ENCODE peak calls at places on chromosomes 2 and 18, in four cellular contexts. S, K, X and H are unnamed samples. For H3K4me1 and H3K36me3, the result is how much of the 10 kb centered on the place peaks cover.

GRCh38 chr2:46384457-46384815 is 87.2 kb downstream of the EPAS1 start:
- DNase-seq in K (no peak), X (no peak), S (no peak), H (no peak)

GRCh38 chr2:112725545-112726457 is 5.0 kb downstream of the NT5DC4 start:
- DNase-seq in X (peak), S (no peak), K (peak), H (no peak)

GRCh38 chr2:212940816-212941215 is 210.6 kb downstream of the IKZF2 start:
- DNase-seq in X (peak), S (peak), K (peak), H (no peak)

GRCh38 chr2:54206596-54206995 is 49.4 kb downstream of the TSPYL6 start:
- DNase-seq in S (no peak), K (no peak), X (peak), H (peak)

GRCh38 chr2:4973973-4974372 is 718.2 kb upstream of the SOX11 start:
- DNase-seq in S (no peak), X (no peak), K (no peak), H (no peak)

GRCh38 chr2:66445076-66445724 is 10.3 kb downstream of the MEIS1 start:
- DNase-seq in K (no peak), X (peak), S (no peak), H (no peak)

GRCh38 chr2:73243884-73244570 is 9.9 kb downstream of the CCT7 start:
- DNase-seq in K (peak), S (no peak), X (no peak), H (no peak)

GRCh38 chr2:216369821-216370220 is 2.5 kb downstream of the MARCHF4 start:
- DNase-seq in X (no peak), K (no peak), S (no peak), H (no peak)

GRCh38 chr2:66430906-66431619 is 3.9 kb upstream of the MEIS1 start:
- DNase-seq in S (no peak), K (no peak), X (peak), H (no peak)

GRCh38 chr18:74630804-74631203 is 33.1 kb downstream of the ZNF407 start:
- DNase-seq in K (no peak), S (no peak), X (no peak), H (no peak)

GRCh38 chr18:66511810-66512209 is 92.1 kb downstream of the CDH19 start:
- DNase-seq in K (peak), X (no peak), S (no peak), H (no peak)

GRCh38 chr18:34710430-34711386 is 610 bp downstream of the DTNA start:
- DNase-seq in K (no peak), S (no peak), X (no peak), H (peak)

GRCh38 chr2:29260151-29260772 is 145.0 kb downstream of the CLIP4 start:
- DNase-seq in X (no peak), K (peak), S (no peak), H (no peak)

GRCh38 chr2:107383706-107384105 is 443.0 kb upstream of the RGPD4 start:
- DNase-seq in K (no peak), X (no peak), S (no peak), H (no peak)

GRCh38 chr2:11829947-11830707 is 83.7 kb downstream of the LPIN1 start:
- DNase-seq in X (peak), S (peak), K (peak), H (peak)

GRCh38 chr2:15912203-15912602 is 28.1 kb upstream of the MYCN start:
- DNase-seq in X (no peak), K (no peak), S (peak), H (peak)

GRCh38 chr2:102059151-102059550 is 67.4 kb downstream of the IL1R2 start:
- DNase-seq in S (no peak), X (no peak), K (no peak), H (no peak)

GRCh38 chr2:9460441-9461017 is 13.8 kb upstream of the IAH1 start:
- DNase-seq in X (no peak), S (no peak), K (no peak), H (no peak)

GRCh38 chr2:23241106-23241505 is 143.9 kb upstream of the KLHL29 start:
- DNase-seq in X (no peak), S (no peak), K (no peak), H (no peak)

GRCh38 chr2:54063967-54064535 is 51.4 kb upstream of the ACYP2 start:
- DNase-seq in K (no peak), X (no peak), S (peak), H (no peak)

GRCh38 chr2:201006704-201007103 is 43.2 kb upstream of the ORC2 start:
- DNase-seq in X (no peak), S (no peak), K (no peak), H (no peak)

GRCh38 chr2:223460774-223461211 is 141.4 kb downstream of the SCG2 start:
- DNase-seq in S (no peak), K (peak), X (no peak), H (no peak)

GRCh38 chr2:161486111-161486510 is 70.0 kb downstream of the TBR1 start:
- DNase-seq in K (no peak), S (no peak), X (no peak), H (no peak)

GRCh38 chr2:181911830-181912229 is 20.3 kb downstream of the ITPRID2 start:
- DNase-seq in K (no peak), X (no peak), S (no peak), H (no peak)
- H3K27ac ChIP-seq in K (no peak), X (no peak), S (no peak), H (no peak)

GRCh38 chr18:50315100-50315871 is 27.8 kb upstream of the CXXC1 start:
- DNase-seq in S (no peak), K (no peak), X (no peak), H (no peak)

GRCh38 chr18:50313031-50313607 is 25.6 kb upstream of the CXXC1 start:
- DNase-seq in X (no peak), K (no peak), S (no peak), H (no peak)

GRCh38 chr18:50311573-50312106 is 24.1 kb upstream of the CXXC1 start:
- DNase-seq in S (no peak), X (no peak), K (no peak), H (no peak)

GRCh38 chr18:50312296-50313030 is 25.0 kb upstream of the CXXC1 start:
- DNase-seq in X (no peak), K (no peak), S (no peak), H (no peak)

DNA sequence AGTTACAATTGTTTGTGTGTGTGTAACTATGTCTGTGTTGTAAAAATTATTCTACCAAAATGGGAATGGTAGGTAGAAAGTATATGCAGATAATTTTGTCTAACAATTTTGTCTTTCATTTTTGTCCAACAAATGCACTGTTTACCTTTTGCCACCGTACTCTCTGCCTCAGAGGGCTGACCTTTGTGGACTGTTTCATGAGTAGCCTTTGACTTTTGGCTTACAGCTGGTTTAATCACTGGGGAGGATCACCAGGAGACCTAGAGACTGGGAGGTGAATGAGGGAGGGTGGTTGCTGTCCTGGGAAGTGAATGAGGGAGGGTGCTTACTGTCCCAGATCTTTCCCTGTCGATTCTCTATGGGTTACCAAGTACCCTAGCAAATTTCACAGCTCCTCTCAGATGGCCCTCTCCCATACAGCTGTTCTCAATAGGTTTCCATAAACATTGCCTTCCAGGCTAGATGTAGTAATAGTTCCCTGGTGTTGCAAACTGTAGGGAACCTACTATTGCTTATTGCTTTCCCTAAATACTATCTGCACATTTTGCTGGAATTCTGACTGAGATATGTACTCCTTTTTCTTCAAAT is 26.5 kb upstream of the CXXC1 start:
- DNase-seq in X (no peak), K (no peak), S (no peak), H (no peak)
- H3K4me1 ChIP-seq in X (under half), K (under half), S (under half), H (under half)

DNA sequence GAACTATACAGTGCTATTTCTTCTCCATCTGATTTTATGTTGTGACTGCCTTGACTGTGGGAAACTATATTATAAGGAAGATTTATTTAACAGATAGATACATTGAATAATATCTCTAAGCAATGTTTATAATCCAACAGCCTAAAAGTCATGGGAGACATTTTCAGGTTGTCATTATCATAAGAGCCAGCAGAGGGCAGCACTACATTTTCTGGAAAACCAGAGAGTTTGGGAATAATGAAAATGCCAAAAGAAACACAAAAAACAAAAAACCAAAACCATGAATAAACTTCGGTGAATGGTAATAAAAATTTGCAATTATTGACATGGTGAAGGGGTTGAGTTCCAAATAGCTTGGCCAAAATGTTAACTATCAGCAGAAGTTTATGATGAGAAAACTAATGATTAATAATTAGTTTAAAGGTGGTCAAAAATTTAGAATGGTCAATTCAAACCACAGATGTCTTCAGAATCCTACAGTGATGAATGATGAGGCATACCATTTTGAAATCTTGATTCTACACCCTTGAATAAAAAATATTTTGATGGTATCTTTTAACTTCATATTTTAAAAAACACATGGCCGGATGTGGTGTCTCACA is 4.7 kb downstream of the EEF1B2 start:
- DNase-seq in X (peak), S (no peak), K (no peak), H (peak)
- H3K36me3 ChIP-seq in X (under half), S (under half), K (under half), H (half or more)

DNA sequence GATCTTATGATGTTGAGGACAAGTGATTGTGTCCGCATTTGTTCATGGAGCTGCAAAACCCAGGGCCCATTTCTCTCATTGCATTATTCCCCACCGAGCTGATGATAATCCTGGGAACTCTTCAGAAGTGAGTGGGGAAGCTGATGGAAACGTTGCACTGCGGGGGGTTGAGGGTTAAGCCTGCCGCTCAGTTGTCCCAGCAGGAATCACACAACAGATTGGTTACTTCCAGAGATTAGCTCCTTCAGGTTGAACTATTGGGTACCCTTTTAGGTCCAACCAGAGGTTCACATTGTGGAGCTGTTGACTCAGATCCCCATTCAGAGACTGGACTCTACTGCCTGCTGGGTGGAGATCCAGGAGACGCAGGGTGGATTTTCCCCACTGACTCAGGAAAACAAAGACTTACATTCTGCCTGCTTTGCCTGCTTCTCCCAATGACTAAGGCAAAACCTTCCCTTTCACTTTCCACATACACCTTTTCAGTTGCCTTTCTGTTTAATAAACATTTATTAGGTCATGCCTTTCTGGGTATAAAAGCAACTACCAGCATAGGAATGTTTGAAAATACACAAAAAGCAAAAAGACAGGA is 286.4 kb downstream of the TXNL1 start:
- DNase-seq in S (no peak), K (no peak), X (peak), H (no peak)
- H3K27ac ChIP-seq in S (no peak), K (no peak), X (no peak), H (no peak)

GRCh38 chr2:95051636-95052035 is 26.1 kb downstream of the MAL start:
- DNase-seq in S (no peak), X (no peak), K (no peak), H (no peak)

GRCh38 chr2:95054016-95054415 is 28.5 kb downstream of the MAL start:
- DNase-seq in K (no peak), X (no peak), S (no peak), H (no peak)

GRCh38 chr2:95052301-95052700 is 26.8 kb downstream of the MAL start:
- DNase-seq in S (no peak), X (no peak), K (peak), H (no peak)

GRCh38 chr2:95053543-95053942 is 28.0 kb downstream of the MAL start:
- DNase-seq in X (peak), S (no peak), K (no peak), H (no peak)

GRCh38 chr2:95052804-95053535 is 27.5 kb downstream of the MAL start:
- DNase-seq in X (no peak), S (no peak), K (no peak), H (no peak)
- H3K4me1 ChIP-seq in X (under half), S (under half), K (half or more), H (under half)

GRCh38 chr2:240795916-240796510 is 24.0 kb downstream of the KIF1A start:
- DNase-seq in X (no peak), S (peak), K (no peak), H (no peak)
- H3K36me3 ChIP-seq in X (under half), S (under half), K (under half), H (under half)